ENCODE peak calls at places on chromosomes 4 and X, in ten cellular contexts. One of them, this sample, is unnamed.

GRCh38 chr4:27010334-27010940 is 149.8 kb downstream of the STIM2 start:
- DNase-seq in stomach: peak
- DNase-seq in suprapubic skin: peak
- DNase-seq in sigmoid colon: peak
- DNase-seq in A549: peak
- DNase-seq in GM12878: peak
- DNase-seq in ovary: peak
- DNase-seq in SK-N-SH: peak
- DNase-seq in transverse colon: peak
- DNase-seq in upper lobe of left lung: no peak
- DNase-seq in this sample: peak

GRCh38 chr4:37928896-37929537 is 31.2 kb upstream of the PTTG2 start:
- DNase-seq in GM12878: no peak
- DNase-seq in upper lobe of left lung: no peak
- DNase-seq in ovary: no peak
- DNase-seq in stomach: no peak
- DNase-seq in transverse colon: no peak
- DNase-seq in SK-N-SH: no peak
- DNase-seq in suprapubic skin: no peak
- DNase-seq in sigmoid colon: no peak
- DNase-seq in A549: no peak
- DNase-seq in this sample: no peak

GRCh38 chr4:86592553-86593249 is 1.4 kb upstream of the PTPN13 start:
- DNase-seq in suprapubic skin: no peak
- DNase-seq in SK-N-SH: no peak
- DNase-seq in stomach: no peak
- DNase-seq in sigmoid colon: no peak
- DNase-seq in GM12878: no peak
- DNase-seq in A549: peak
- DNase-seq in ovary: no peak
- DNase-seq in transverse colon: no peak
- DNase-seq in upper lobe of left lung: no peak
- DNase-seq in this sample: no peak

GRCh38 chr4:4810365-4810764 is 49.1 kb upstream of the MSX1 start:
- DNase-seq in sigmoid colon: no peak
- DNase-seq in GM12878: no peak
- DNase-seq in transverse colon: no peak
- DNase-seq in suprapubic skin: no peak
- DNase-seq in ovary: no peak
- DNase-seq in stomach: no peak
- DNase-seq in upper lobe of left lung: no peak
- DNase-seq in A549: no peak
- DNase-seq in SK-N-SH: no peak
- DNase-seq in this sample: no peak

GRCh38 chr4:170581322-170581721 is 491.6 kb upstream of the AADAT start:
- DNase-seq in transverse colon: no peak
- DNase-seq in stomach: no peak
- DNase-seq in upper lobe of left lung: no peak
- DNase-seq in A549: no peak
- DNase-seq in ovary: no peak
- DNase-seq in SK-N-SH: no peak
- DNase-seq in GM12878: no peak
- DNase-seq in sigmoid colon: no peak
- DNase-seq in suprapubic skin: no peak
- DNase-seq in this sample: no peak

GRCh38 chr4:22410645-22411247 is 105.1 kb downstream of the ADGRA3 start:
- DNase-seq in suprapubic skin: no peak
- DNase-seq in transverse colon: no peak
- DNase-seq in SK-N-SH: no peak
- DNase-seq in A549: no peak
- DNase-seq in sigmoid colon: no peak
- DNase-seq in stomach: no peak
- DNase-seq in upper lobe of left lung: no peak
- DNase-seq in ovary: no peak
- DNase-seq in GM12878: no peak
- DNase-seq in this sample: no peak

GRCh38 chr4:81885016-81885415 is 413.3 kb upstream of the RASGEF1B start:
- DNase-seq in A549: no peak
- DNase-seq in upper lobe of left lung: no peak
- DNase-seq in SK-N-SH: no peak
- DNase-seq in suprapubic skin: no peak
- DNase-seq in stomach: no peak
- DNase-seq in sigmoid colon: no peak
- DNase-seq in transverse colon: no peak
- DNase-seq in GM12878: no peak
- DNase-seq in ovary: no peak
- DNase-seq in this sample: no peak

GRCh38 chr4:74109116-74109791 is 10.3 kb upstream of the CXCL2 start:
- DNase-seq in sigmoid colon: no peak
- DNase-seq in transverse colon: peak
- DNase-seq in upper lobe of left lung: no peak
- DNase-seq in suprapubic skin: peak
- DNase-seq in stomach: no peak
- DNase-seq in SK-N-SH: no peak
- DNase-seq in GM12878: no peak
- DNase-seq in A549: peak
- DNase-seq in ovary: no peak
- DNase-seq in this sample: no peak

GRCh38 chr4:5874811-5875465 is 17.9 kb downstream of the CRMP1 start:
- DNase-seq in stomach: no peak
- DNase-seq in SK-N-SH: no peak
- DNase-seq in A549: no peak
- DNase-seq in suprapubic skin: no peak
- DNase-seq in upper lobe of left lung: no peak
- DNase-seq in transverse colon: no peak
- DNase-seq in sigmoid colon: no peak
- DNase-seq in ovary: no peak
- DNase-seq in GM12878: no peak
- DNase-seq in this sample: no peak

GRCh38 chr4:85968945-85969830 is 390.7 kb downstream of the MAPK10 start:
- DNase-seq in sigmoid colon: no peak
- DNase-seq in transverse colon: no peak
- DNase-seq in SK-N-SH: peak
- DNase-seq in A549: peak
- DNase-seq in suprapubic skin: no peak
- DNase-seq in GM12878: no peak
- DNase-seq in stomach: no peak
- DNase-seq in upper lobe of left lung: no peak
- DNase-seq in ovary: no peak
- DNase-seq in this sample: no peak

GRCh38 chr4:81635128-81635527 is 163.4 kb upstream of the RASGEF1B start:
- DNase-seq in A549: no peak
- DNase-seq in ovary: no peak
- DNase-seq in stomach: no peak
- DNase-seq in suprapubic skin: no peak
- DNase-seq in upper lobe of left lung: no peak
- DNase-seq in sigmoid colon: no peak
- DNase-seq in SK-N-SH: no peak
- DNase-seq in GM12878: no peak
- DNase-seq in transverse colon: no peak
- DNase-seq in this sample: no peak

GRCh38 chrX:55713635-55714034 is 3.9 kb upstream of the RRAGB start:
- DNase-seq in suprapubic skin: no peak
- DNase-seq in stomach: no peak
- DNase-seq in GM12878: no peak
- DNase-seq in SK-N-SH: no peak
- DNase-seq in transverse colon: no peak
- DNase-seq in ovary: no peak
- DNase-seq in sigmoid colon: no peak
- DNase-seq in A549: no peak
- DNase-seq in upper lobe of left lung: no peak
- DNase-seq in this sample: no peak

GRCh38 chrX:100673397-100673953 is 29.5 kb downstream of the SRPX2 start:
- DNase-seq in suprapubic skin: no peak
- DNase-seq in GM12878: no peak
- DNase-seq in sigmoid colon: no peak
- DNase-seq in upper lobe of left lung: no peak
- DNase-seq in SK-N-SH: no peak
- DNase-seq in stomach: no peak
- DNase-seq in transverse colon: no peak
- DNase-seq in ovary: no peak
- DNase-seq in A549: no peak
- DNase-seq in this sample: no peak

GRCh38 chrX:45850775-45851433 is 650.2 kb upstream of the DIPK2B start:
- DNase-seq in A549: peak
- DNase-seq in transverse colon: peak
- DNase-seq in GM12878: no peak
- DNase-seq in sigmoid colon: peak
- DNase-seq in stomach: peak
- DNase-seq in suprapubic skin: no peak
- DNase-seq in upper lobe of left lung: peak
- DNase-seq in ovary: peak
- DNase-seq in SK-N-SH: peak
- DNase-seq in this sample: no peak

GRCh38 chr4:110184124-110184790 is 14.2 kb downstream of the ELOVL6 start:
- DNase-seq in A549: no peak
- DNase-seq in upper lobe of left lung: no peak
- DNase-seq in sigmoid colon: no peak
- DNase-seq in ovary: no peak
- DNase-seq in transverse colon: no peak
- DNase-seq in stomach: no peak
- DNase-seq in SK-N-SH: no peak
- DNase-seq in suprapubic skin: no peak
- DNase-seq in GM12878: no peak
- DNase-seq in this sample: no peak

GRCh38 chr4:186920486-186920885 is 196.8 kb upstream of the FAT1 start:
- DNase-seq in ovary: no peak
- DNase-seq in sigmoid colon: no peak
- DNase-seq in stomach: no peak
- DNase-seq in GM12878: no peak
- DNase-seq in SK-N-SH: no peak
- DNase-seq in transverse colon: no peak
- DNase-seq in upper lobe of left lung: no peak
- DNase-seq in suprapubic skin: no peak
- DNase-seq in A549: no peak
- DNase-seq in this sample: no peak

GRCh38 chr4:762211-763190 is 56.9 kb downstream of the PCGF3 start:
- DNase-seq in transverse colon: no peak
- DNase-seq in SK-N-SH: peak
- DNase-seq in ovary: peak
- DNase-seq in upper lobe of left lung: no peak
- DNase-seq in stomach: no peak
- DNase-seq in sigmoid colon: no peak
- DNase-seq in A549: peak
- DNase-seq in suprapubic skin: no peak
- DNase-seq in GM12878: no peak
- DNase-seq in this sample: no peak

GRCh38 chrX:118526149-118526548 is 30.5 kb downstream of the DOCK11 start:
- DNase-seq in suprapubic skin: no peak
- DNase-seq in SK-N-SH: no peak
- DNase-seq in GM12878: no peak
- DNase-seq in A549: no peak
- DNase-seq in stomach: no peak
- DNase-seq in ovary: no peak
- DNase-seq in sigmoid colon: no peak
- DNase-seq in transverse colon: no peak
- DNase-seq in upper lobe of left lung: no peak
- DNase-seq in this sample: no peak
- H3K27ac ChIP-seq in suprapubic skin: no peak
- H3K27ac ChIP-seq in SK-N-SH: no peak
- H3K27ac ChIP-seq in GM12878: peak
- H3K27ac ChIP-seq in A549: no peak
- H3K27ac ChIP-seq in stomach: no peak
- H3K27ac ChIP-seq in ovary: no peak
- H3K27ac ChIP-seq in sigmoid colon: peak
- H3K27ac ChIP-seq in transverse colon: no peak
- H3K27ac ChIP-seq in upper lobe of left lung: peak
- H3K27ac ChIP-seq in this sample: peak

DNA sequence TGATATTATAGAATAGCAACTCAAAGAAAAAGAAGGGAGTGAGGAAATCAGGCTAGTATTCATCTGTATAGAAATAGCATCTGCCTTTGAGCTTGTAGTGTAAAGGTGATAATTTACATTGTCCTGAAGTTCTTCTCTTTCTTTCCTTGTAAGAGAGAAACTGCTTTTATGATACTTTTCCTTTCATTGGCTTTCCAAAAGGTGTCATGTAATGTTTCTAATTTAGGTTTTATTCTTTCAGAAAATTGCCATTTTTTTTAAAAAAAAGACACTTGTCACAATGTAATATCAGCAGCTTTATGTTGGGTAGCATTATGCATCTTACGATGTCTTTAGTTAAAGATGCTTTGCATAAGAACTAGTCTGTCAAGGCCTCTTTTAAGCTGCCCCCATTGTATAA is 1153.8 kb upstream of the PCDH7 start:
- DNase-seq in sigmoid colon: no peak
- DNase-seq in suprapubic skin: no peak
- DNase-seq in upper lobe of left lung: no peak
- DNase-seq in stomach: no peak
- DNase-seq in SK-N-SH: no peak
- DNase-seq in A549: no peak
- DNase-seq in ovary: no peak
- DNase-seq in transverse colon: no peak
- DNase-seq in GM12878: no peak
- DNase-seq in this sample: no peak
- H3K4me3 ChIP-seq in sigmoid colon: no peak
- H3K4me3 ChIP-seq in suprapubic skin: no peak
- H3K4me3 ChIP-seq in upper lobe of left lung: no peak
- H3K4me3 ChIP-seq in stomach: no peak
- H3K4me3 ChIP-seq in SK-N-SH: no peak
- H3K4me3 ChIP-seq in A549: no peak
- H3K4me3 ChIP-seq in ovary: no peak
- H3K4me3 ChIP-seq in transverse colon: no peak
- H3K4me3 ChIP-seq in GM12878: no peak
- H3K4me3 ChIP-seq in this sample: no peak

GRCh38 chr4:43132010-43132582 is 239.6 kb downstream of the GRXCR1 start:
- DNase-seq in A549: peak
- DNase-seq in GM12878: peak
- DNase-seq in SK-N-SH: peak
- DNase-seq in suprapubic skin: no peak
- DNase-seq in stomach: peak
- DNase-seq in upper lobe of left lung: peak
- DNase-seq in transverse colon: peak
- DNase-seq in sigmoid colon: no peak
- DNase-seq in ovary: peak
- DNase-seq in this sample: peak
- TF ChIP-seq EP300 in A549: no peak
- TF ChIP-seq EP300 in GM12878: no peak
- TF ChIP-seq EP300 in SK-N-SH: no peak
- TF ChIP-seq EP300 in suprapubic skin: no peak
- TF ChIP-seq EP300 in stomach: no peak
- TF ChIP-seq EP300 in upper lobe of left lung: no peak
- TF ChIP-seq EP300 in transverse colon: no peak
- TF ChIP-seq EP300 in sigmoid colon: no peak
- TF ChIP-seq EP300 in ovary: no peak
- TF ChIP-seq EP300 in this sample: no peak

DNA sequence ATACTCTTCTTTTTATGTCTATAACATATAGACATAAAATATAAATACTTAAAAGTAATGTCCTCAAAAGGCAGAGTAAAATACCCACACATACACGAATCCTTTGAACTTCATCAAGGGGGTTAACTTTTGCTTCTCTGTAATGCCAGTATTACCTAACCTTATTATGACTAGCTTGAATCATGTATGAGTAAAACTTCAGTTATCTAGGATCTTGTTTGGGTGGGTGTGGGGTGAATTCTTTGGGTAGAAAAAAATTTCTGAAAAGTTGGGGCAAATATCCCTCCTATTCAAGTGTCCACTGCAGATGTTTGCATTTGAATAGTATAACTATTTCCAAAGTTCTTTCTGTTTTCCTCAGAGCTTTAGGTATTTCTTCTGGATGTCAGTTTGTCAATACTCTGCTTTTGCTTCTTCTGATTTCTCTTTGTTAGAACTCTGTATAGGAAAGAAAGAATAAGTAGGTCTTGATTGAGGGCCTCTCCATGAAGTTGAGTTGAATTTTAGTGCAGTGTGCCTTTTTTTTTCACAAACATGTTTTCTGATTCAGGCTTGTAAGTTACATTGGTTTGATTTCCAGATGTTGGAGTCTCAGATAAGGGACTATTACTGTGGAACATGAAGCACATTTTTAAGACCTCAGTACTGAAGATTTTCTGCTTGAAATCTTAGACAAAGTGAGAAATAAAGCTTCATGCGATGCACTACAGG is 173.9 kb downstream of the ADGRL3 start:
- DNase-seq in GM12878: no peak
- DNase-seq in upper lobe of left lung: no peak
- DNase-seq in SK-N-SH: no peak
- DNase-seq in sigmoid colon: no peak
- DNase-seq in stomach: no peak
- DNase-seq in ovary: no peak
- DNase-seq in suprapubic skin: no peak
- DNase-seq in A549: no peak
- DNase-seq in transverse colon: no peak
- DNase-seq in this sample: no peak
- H3K27ac ChIP-seq in GM12878: no peak
- H3K27ac ChIP-seq in upper lobe of left lung: no peak
- H3K27ac ChIP-seq in SK-N-SH: no peak
- H3K27ac ChIP-seq in sigmoid colon: no peak
- H3K27ac ChIP-seq in stomach: no peak
- H3K27ac ChIP-seq in ovary: no peak
- H3K27ac ChIP-seq in suprapubic skin: no peak
- H3K27ac ChIP-seq in A549: no peak
- H3K27ac ChIP-seq in transverse colon: no peak
- H3K27ac ChIP-seq in this sample: no peak

This sample was measured in tibial nerve.